ENCODE peak calls at places on chromosomes 4 and X, in eight cellular contexts. One of them, this sample, is unnamed.

GRCh38 chr4:21451032-21451431 is 497.5 kb downstream of the KCNIP4 start:
- DNase-seq in smooth muscle cell of the brain vasculature: no peak
- DNase-seq in fibroblast of the conjunctiva: peak
- DNase-seq in M059J: peak
- DNase-seq in caudate nucleus: no peak
- DNase-seq in NCI-H1092: no peak
- DNase-seq in T-helper 1 cell: no peak
- DNase-seq in activated CD4-positive, alpha-beta T cell treated with anti-CD3 and anti-CD28 coated beads, Interleukin-2, amount 50 U/mL, for 24 hours: no peak
- DNase-seq in this sample: no peak

GRCh38 chr4:61445374-61446063 is 245.4 kb downstream of the ADGRL3 start:
- DNase-seq in smooth muscle cell of the brain vasculature: no peak
- DNase-seq in fibroblast of the conjunctiva: no peak
- DNase-seq in M059J: no peak
- DNase-seq in caudate nucleus: no peak
- DNase-seq in NCI-H1092: no peak
- DNase-seq in T-helper 1 cell: no peak
- DNase-seq in activated CD4-positive, alpha-beta T cell treated with anti-CD3 and anti-CD28 coated beads, Interleukin-2, amount 50 U/mL, for 24 hours: no peak
- DNase-seq in this sample: no peak

GRCh38 chr4:73872331-73873108 is 3.3 kb downstream of the CXCL1 start:
- DNase-seq in smooth muscle cell of the brain vasculature: no peak
- DNase-seq in fibroblast of the conjunctiva: no peak
- DNase-seq in M059J: no peak
- DNase-seq in caudate nucleus: no peak
- DNase-seq in NCI-H1092: no peak
- DNase-seq in T-helper 1 cell: no peak
- DNase-seq in activated CD4-positive, alpha-beta T cell treated with anti-CD3 and anti-CD28 coated beads, Interleukin-2, amount 50 U/mL, for 24 hours: no peak
- DNase-seq in this sample: no peak

GRCh38 chr4:107349266-107349665 is 313.2 kb upstream of the DKK2 start:
- DNase-seq in smooth muscle cell of the brain vasculature: no peak
- DNase-seq in fibroblast of the conjunctiva: no peak
- DNase-seq in M059J: peak
- DNase-seq in caudate nucleus: no peak
- DNase-seq in NCI-H1092: no peak
- DNase-seq in T-helper 1 cell: no peak
- DNase-seq in activated CD4-positive, alpha-beta T cell treated with anti-CD3 and anti-CD28 coated beads, Interleukin-2, amount 50 U/mL, for 24 hours: no peak
- DNase-seq in this sample: no peak

GRCh38 chr4:142615324-142615665 is 230.8 kb downstream of the INPP4B start:
- DNase-seq in smooth muscle cell of the brain vasculature: no peak
- DNase-seq in fibroblast of the conjunctiva: no peak
- DNase-seq in M059J: peak
- DNase-seq in caudate nucleus: no peak
- DNase-seq in NCI-H1092: no peak
- DNase-seq in T-helper 1 cell: no peak
- DNase-seq in activated CD4-positive, alpha-beta T cell treated with anti-CD3 and anti-CD28 coated beads, Interleukin-2, amount 50 U/mL, for 24 hours: no peak
- DNase-seq in this sample: no peak

GRCh38 chrX:41002021-41002420 is 83.2 kb upstream of the USP9X start:
- DNase-seq in smooth muscle cell of the brain vasculature: no peak
- DNase-seq in fibroblast of the conjunctiva: no peak
- DNase-seq in M059J: no peak
- DNase-seq in caudate nucleus: no peak
- DNase-seq in NCI-H1092: no peak
- DNase-seq in T-helper 1 cell: no peak
- DNase-seq in activated CD4-positive, alpha-beta T cell treated with anti-CD3 and anti-CD28 coated beads, Interleukin-2, amount 50 U/mL, for 24 hours: no peak
- DNase-seq in this sample: no peak

GRCh38 chrX:130260316-130260715 is 8.4 kb downstream of the ZNF280C start:
- DNase-seq in smooth muscle cell of the brain vasculature: no peak
- DNase-seq in fibroblast of the conjunctiva: no peak
- DNase-seq in M059J: peak
- DNase-seq in caudate nucleus: no peak
- DNase-seq in NCI-H1092: no peak
- DNase-seq in T-helper 1 cell: no peak
- DNase-seq in activated CD4-positive, alpha-beta T cell treated with anti-CD3 and anti-CD28 coated beads, Interleukin-2, amount 50 U/mL, for 24 hours: no peak
- DNase-seq in this sample: no peak

GRCh38 chrX:21666679-21667078 is 8.5 kb upstream of the KLHL34 start:
- DNase-seq in smooth muscle cell of the brain vasculature: no peak
- DNase-seq in fibroblast of the conjunctiva: no peak
- DNase-seq in M059J: peak
- DNase-seq in caudate nucleus: no peak
- DNase-seq in NCI-H1092: no peak
- DNase-seq in T-helper 1 cell: no peak
- DNase-seq in activated CD4-positive, alpha-beta T cell treated with anti-CD3 and anti-CD28 coated beads, Interleukin-2, amount 50 U/mL, for 24 hours: no peak
- DNase-seq in this sample: no peak

GRCh38 chr4:153318696-153319320 is 25.7 kb upstream of the MND1 start:
- DNase-seq in smooth muscle cell of the brain vasculature: peak
- DNase-seq in fibroblast of the conjunctiva: peak
- DNase-seq in M059J: peak
- DNase-seq in caudate nucleus: no peak
- DNase-seq in NCI-H1092: peak
- DNase-seq in T-helper 1 cell: no peak
- DNase-seq in activated CD4-positive, alpha-beta T cell treated with anti-CD3 and anti-CD28 coated beads, Interleukin-2, amount 50 U/mL, for 24 hours: peak
- DNase-seq in this sample: no peak

GRCh38 chr4:121733942-121734341 is 31.0 kb downstream of the SMIM43 start:
- DNase-seq in smooth muscle cell of the brain vasculature: no peak
- DNase-seq in fibroblast of the conjunctiva: no peak
- DNase-seq in M059J: no peak
- DNase-seq in caudate nucleus: no peak
- DNase-seq in NCI-H1092: no peak
- DNase-seq in T-helper 1 cell: no peak
- DNase-seq in activated CD4-positive, alpha-beta T cell treated with anti-CD3 and anti-CD28 coated beads, Interleukin-2, amount 50 U/mL, for 24 hours: no peak
- DNase-seq in this sample: no peak

GRCh38 chrX:107551546-107551945 is 76.8 kb upstream of the PRPS1 start:
- DNase-seq in smooth muscle cell of the brain vasculature: no peak
- DNase-seq in fibroblast of the conjunctiva: no peak
- DNase-seq in M059J: no peak
- DNase-seq in caudate nucleus: no peak
- DNase-seq in NCI-H1092: peak
- DNase-seq in T-helper 1 cell: no peak
- DNase-seq in activated CD4-positive, alpha-beta T cell treated with anti-CD3 and anti-CD28 coated beads, Interleukin-2, amount 50 U/mL, for 24 hours: no peak
- DNase-seq in this sample: no peak

GRCh38 chrX:150155396-150156048 is 207.6 kb upstream of the MAMLD1 start:
- DNase-seq in smooth muscle cell of the brain vasculature: peak
- DNase-seq in fibroblast of the conjunctiva: peak
- DNase-seq in M059J: peak
- DNase-seq in caudate nucleus: no peak
- DNase-seq in NCI-H1092: no peak
- DNase-seq in T-helper 1 cell: no peak
- DNase-seq in activated CD4-positive, alpha-beta T cell treated with anti-CD3 and anti-CD28 coated beads, Interleukin-2, amount 50 U/mL, for 24 hours: no peak
- DNase-seq in this sample: no peak

GRCh38 chr4:87489678-87490077 is 39.5 kb downstream of the SPARCL1 start:
- DNase-seq in smooth muscle cell of the brain vasculature: no peak
- DNase-seq in fibroblast of the conjunctiva: no peak
- DNase-seq in M059J: peak
- DNase-seq in caudate nucleus: no peak
- DNase-seq in NCI-H1092: no peak
- DNase-seq in T-helper 1 cell: no peak
- DNase-seq in activated CD4-positive, alpha-beta T cell treated with anti-CD3 and anti-CD28 coated beads, Interleukin-2, amount 50 U/mL, for 24 hours: no peak
- DNase-seq in this sample: no peak

GRCh38 chr4:173680278-173680677 is 150.2 kb upstream of the HAND2 start:
- DNase-seq in smooth muscle cell of the brain vasculature: no peak
- DNase-seq in fibroblast of the conjunctiva: no peak
- DNase-seq in M059J: no peak
- DNase-seq in caudate nucleus: no peak
- DNase-seq in NCI-H1092: no peak
- DNase-seq in T-helper 1 cell: no peak
- DNase-seq in activated CD4-positive, alpha-beta T cell treated with anti-CD3 and anti-CD28 coated beads, Interleukin-2, amount 50 U/mL, for 24 hours: no peak
- DNase-seq in this sample: no peak

GRCh38 chr4:40525811-40526598 is 103.7 kb downstream of the RBM47 start:
- DNase-seq in smooth muscle cell of the brain vasculature: peak
- DNase-seq in fibroblast of the conjunctiva: peak
- DNase-seq in M059J: peak
- DNase-seq in caudate nucleus: no peak
- DNase-seq in NCI-H1092: no peak
- DNase-seq in T-helper 1 cell: no peak
- DNase-seq in activated CD4-positive, alpha-beta T cell treated with anti-CD3 and anti-CD28 coated beads, Interleukin-2, amount 50 U/mL, for 24 hours: no peak
- DNase-seq in this sample: no peak

GRCh38 chr4:85084371-85085170 is 118.1 kb upstream of the WDFY3 start:
- DNase-seq in smooth muscle cell of the brain vasculature: peak
- DNase-seq in fibroblast of the conjunctiva: peak
- DNase-seq in M059J: peak
- DNase-seq in caudate nucleus: no peak
- DNase-seq in NCI-H1092: peak
- DNase-seq in T-helper 1 cell: no peak
- DNase-seq in activated CD4-positive, alpha-beta T cell treated with anti-CD3 and anti-CD28 coated beads, Interleukin-2, amount 50 U/mL, for 24 hours: peak
- DNase-seq in this sample: peak